ENCODE peak calls at places on chromosomes 11 and 22, in ten cellular contexts. D is fibroblast of the aortic adventitia, C is stomach, Z is AG10803, P is HFF-Myc, K is pancreas, N is fibroblast of villous mesenchyme, Y is brain microvascular endothelial cell, R is astrocyte of the cerebellum, F is heart right ventricle. U is an unnamed sample.
A peak's percentile ranks its signal among the peaks of the same experiment; 100 is the strongest.

GRCh38 chr22:44399196-44399837 is 86.6 kb upstream of the SHISAL1 start:
- DNase-seq in D (no peak), C (peak; percentile 8), Z (no peak), P (no peak), K (no peak), N (no peak), Y (no peak), R (no peak), F (no peak), U (no peak)

GRCh38 chr11:16012125-16012751 is 344.1 kb downstream of the SOX6 start:
- DNase-seq in D (no peak), C (no peak), Z (no peak), P (no peak), K (peak; percentile 45), N (no peak), Y (peak; percentile 16), R (no peak), F (no peak), U (peak; percentile 4)

GRCh38 chr11:69644962-69645675 is 4.2 kb downstream of the CCND1 start:
- DNase-seq in D (no peak), C (no peak), Z (no peak), P (no peak), K (no peak), N (no peak), Y (no peak), R (no peak), F (no peak), U (no peak)

GRCh38 chr11:88175004-88175706 is at the start of gene RAB38:
- DNase-seq in D (no peak), C (peak; percentile 64), Z (no peak), P (no peak), K (peak; percentile 67), N (no peak), Y (peak; percentile 11), R (no peak), F (peak; percentile 20), U (no peak)

GRCh38 chr11:59551651-59552521 is 40.5 kb downstream of the OR4D9 start:
- DNase-seq in D (peak; percentile 94), C (no peak), Z (peak; percentile 87), P (peak; percentile 75), K (peak; percentile 45), N (peak; percentile 85), Y (peak; percentile 81), R (no peak), F (no peak), U (peak; percentile 91)

GRCh38 chr11:35082322-35083180 is 56.4 kb upstream of the CD44 start:
- DNase-seq in D (peak; percentile 81), C (peak; percentile 51), Z (peak; percentile 89), P (peak; percentile 88), K (peak; percentile 57), N (peak; percentile 72), Y (peak; percentile 89), R (peak; percentile 51), F (peak; percentile 46), U (peak; percentile 85)

GRCh38 chr11:8963569-8964323 is 496 bp downstream of the TMEM9B start:
- DNase-seq in D (peak; percentile 56), C (peak; percentile 87), Z (no peak), P (no peak), K (peak; percentile 89), N (no peak), Y (no peak), R (peak; percentile 4), F (peak; percentile 79), U (no peak)

GRCh38 chr11:114340311-114341131 is 44.3 kb downstream of the NNMT start:
- DNase-seq in D (peak; percentile 91), C (peak; percentile 39), Z (peak; percentile 85), P (peak; percentile 66), K (peak; percentile 36), N (peak; percentile 85), Y (peak; percentile 47), R (peak; percentile 65), F (peak; percentile 15), U (peak; percentile 88)

GRCh38 chr11:27699926-27700350 is 317 bp downstream of the BDNF start:
- DNase-seq in D (no peak), C (no peak), Z (no peak), P (no peak), K (no peak), N (no peak), Y (no peak), R (no peak), F (no peak), U (no peak)

GRCh38 chr11:60003729-60004128 is 13.3 kb upstream of the OOSP4B start:
- DNase-seq in D (no peak), C (no peak), Z (no peak), P (no peak), K (no peak), N (no peak), Y (no peak), R (no peak), F (no peak), U (no peak)

GRCh38 chr11:69674267-69674885 is 777 bp downstream of the LTO1 start:
- DNase-seq in D (peak; percentile 87), C (peak; percentile 50), Z (peak; percentile 76), P (no peak), K (no peak), N (peak; percentile 87), Y (peak; percentile 90), R (peak; percentile 24), F (peak; percentile 40), U (peak; percentile 80)

GRCh38 chr11:62012451-62013265 is 45.2 kb upstream of the FTH1 start:
- DNase-seq in D (peak; percentile 40), C (no peak), Z (peak; percentile 52), P (no peak), K (no peak), N (peak; percentile 43), Y (peak; percentile 33), R (no peak), F (no peak), U (peak; percentile 44)

GRCh38 chr11:104564921-104565580 is 333.2 kb downstream of the CASP12 start:
- DNase-seq in D (no peak), C (no peak), Z (no peak), P (no peak), K (no peak), N (no peak), Y (no peak), R (no peak), F (no peak), U (no peak)

GRCh38 chr22:46010177-46010867 is 33.4 kb upstream of the WNT7B start:
- DNase-seq in D (peak; percentile 69), C (no peak), Z (peak; percentile 75), P (no peak), K (no peak), N (no peak), Y (no peak), R (no peak), F (no peak), U (peak; percentile 53)

GRCh38 chr22:36680038-36680437 is 23.5 kb downstream of the CACNG2 start:
- DNase-seq in D (no peak), C (no peak), Z (no peak), P (no peak), K (no peak), N (no peak), Y (no peak), R (no peak), F (no peak), U (no peak)
- TF ChIP-seq CTCF in D (no peak), C (no peak), Z (no peak), P (no peak), K (no peak), N (no peak), Y (no peak), R (no peak), F (no peak), U (no peak)

DNA sequence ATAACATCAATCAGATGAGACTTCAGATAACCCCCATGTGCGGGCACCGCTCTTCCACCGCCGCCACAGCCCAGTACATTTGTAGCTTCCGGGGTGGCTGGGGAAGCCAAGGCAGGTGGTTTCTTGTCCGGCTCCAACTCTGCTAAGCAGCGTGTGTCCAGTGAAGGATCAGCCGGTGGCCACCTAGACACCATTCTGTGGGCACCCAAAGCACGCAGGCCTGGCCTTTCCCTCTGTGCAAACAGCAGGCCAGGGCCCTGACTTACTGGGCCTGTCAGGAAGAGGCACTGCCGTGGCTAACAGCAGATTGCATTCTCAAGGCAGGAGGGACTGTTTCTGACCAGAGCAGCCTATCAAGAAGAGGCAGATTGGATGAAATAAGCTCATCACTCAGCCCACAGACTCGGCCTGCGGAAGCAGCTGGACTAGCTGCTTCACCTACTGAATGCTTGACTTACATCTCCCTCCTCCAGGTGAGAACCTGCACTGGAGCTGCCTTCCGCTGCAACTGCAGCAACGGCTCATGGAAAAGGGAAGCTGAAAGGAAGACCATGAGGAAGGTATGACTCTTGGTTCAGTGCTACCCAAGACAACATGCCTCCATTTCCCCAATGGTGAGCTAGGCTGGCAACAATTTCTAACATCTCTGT is 74.8 kb downstream of the ETS1 start:
- DNase-seq in D (no peak), C (no peak), Z (no peak), P (no peak), K (no peak), N (no peak), Y (no peak), R (no peak), F (no peak), U (no peak)
- H3K4me3 ChIP-seq in D (no peak overlapping the region), C (peak overlapping the region; percentile 7), Z (no peak overlapping the region), P (no peak overlapping the region), K (no peak overlapping the region), N (no peak overlapping the region), Y (no peak overlapping the region), R (no peak overlapping the region), F (no peak overlapping the region), U (no peak overlapping the region)

DNA sequence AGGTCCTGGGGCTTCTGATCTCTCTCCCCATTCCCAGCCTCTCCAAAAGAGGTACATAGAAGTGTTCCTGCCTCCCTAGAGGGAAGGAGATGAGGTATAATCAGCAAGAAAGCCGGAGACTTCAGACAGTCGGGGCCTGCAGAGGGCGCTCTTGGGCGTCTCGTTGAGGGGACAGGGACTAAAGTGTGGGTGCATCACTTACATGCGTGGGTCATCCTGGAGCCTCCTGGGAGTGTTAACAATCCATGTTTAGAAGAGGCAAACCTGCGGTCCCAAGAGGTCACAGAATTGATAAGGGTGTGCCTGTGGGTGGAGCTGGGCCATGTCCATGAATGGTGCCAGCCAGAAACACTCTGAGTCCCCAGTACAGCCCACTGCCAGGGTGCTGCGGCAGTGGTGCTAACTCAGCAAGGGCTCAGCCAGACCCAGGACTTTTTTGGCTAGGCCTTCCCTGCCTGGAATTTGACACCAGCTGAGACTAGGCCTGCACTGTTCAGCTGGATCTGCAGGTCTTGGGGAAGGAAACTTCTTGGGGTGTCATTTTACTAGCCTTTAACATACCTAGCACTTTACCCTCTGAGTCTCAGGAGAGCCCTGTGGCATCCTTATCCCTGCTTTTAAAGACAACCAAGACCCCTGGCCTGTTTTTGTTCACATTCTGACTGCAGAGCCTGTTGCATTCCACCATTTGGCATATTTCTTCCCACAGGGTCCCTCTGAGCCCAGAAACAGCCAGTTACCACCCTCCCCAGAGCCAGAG is 5.5 kb downstream of the YDJC start:
- DNase-seq in D (peak; percentile 37), C (no peak), Z (no peak), P (no peak), K (peak; percentile 31), N (no peak), Y (no peak), R (no peak), F (peak; percentile 41), U (peak; percentile 26)
- TF ChIP-seq CTCF in D (peak; percentile 45), C (no peak), Z (peak; percentile 48), P (peak; percentile 73), K (no peak), N (peak; percentile 47), Y (peak; percentile 79), R (peak; percentile 63), F (peak; percentile 42), U (peak; percentile 48)

DNA sequence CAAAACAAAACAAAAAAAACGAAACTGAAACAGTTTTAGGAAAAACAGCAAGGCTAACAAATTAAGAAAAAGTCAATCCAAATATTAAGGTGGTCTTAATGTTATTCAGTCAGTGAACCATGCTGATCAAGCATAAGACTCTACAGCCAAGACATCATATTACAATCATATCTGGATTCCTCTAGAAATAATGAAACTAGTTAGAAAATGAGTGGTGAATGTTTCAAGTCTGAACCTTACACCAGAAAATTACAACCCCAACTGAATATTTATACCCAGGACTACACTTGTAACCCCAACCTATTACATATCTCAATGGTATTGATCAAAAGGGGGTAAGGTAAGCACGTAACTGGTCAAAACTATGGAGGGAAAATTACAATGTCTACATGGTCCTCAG is 48.8 kb downstream of the ACAT1 start:
- DNase-seq in D (no peak), C (no peak), Z (no peak), P (no peak), K (no peak), N (peak; percentile 4), Y (no peak), R (no peak), F (no peak), U (no peak)
- H3K4me3 ChIP-seq in D (no peak overlapping the region), C (no peak overlapping the region), Z (no peak overlapping the region), P (no peak overlapping the region), K (no peak overlapping the region), N (peak overlapping the region; percentile 27), Y (no peak overlapping the region), R (no peak overlapping the region), F (no peak overlapping the region), U (no peak overlapping the region)